ENCODE peak calls at places on chromosomes 3 and 15, in four cellular contexts. D is HepG2, T is K562, G is GM12878. M is an unnamed sample.

GRCh38 chr3:10404377-10404776 is 83.5 kb upstream of the SEC13 start:
- DNase-seq in D (no peak), T (no peak), G (no peak), M (no peak)

GRCh38 chr3:14263317-14264005 is 84.8 kb downstream of the LSM3 start:
- DNase-seq in D (no peak), T (no peak), G (no peak), M (no peak)

GRCh38 chr3:135447478-135447877 is 518.0 kb upstream of the PPP2R3A start:
- DNase-seq in D (no peak), T (no peak), G (no peak), M (no peak)

GRCh38 chr3:134242649-134243637 is 7.7 kb downstream of the RYK start:
- DNase-seq in D (peak; percentile 58), T (no peak), G (no peak), M (peak; percentile 52)

GRCh38 chr15:95872366-95872771 is 458.1 kb upstream of the NR2F2 start:
- DNase-seq in D (no peak), T (no peak), G (no peak), M (no peak)

GRCh38 chr3:159948423-159949140 is 40.1 kb upstream of the IL12A start:
- DNase-seq in D (no peak), T (no peak), G (no peak), M (no peak)

GRCh38 chr3:16203031-16203430 is 28.6 kb downstream of the GALNT15 start:
- DNase-seq in D (no peak), T (no peak), G (no peak), M (no peak)

GRCh38 chr3:113223831-113224240 is 12.5 kb downstream of the BOC start:
- DNase-seq in D (no peak), T (no peak), G (no peak), M (no peak)

GRCh38 chr15:52520421-52520820 is 8.3 kb downstream of the MYO5A start:
- DNase-seq in D (no peak), T (no peak), G (no peak), M (no peak)

GRCh38 chr3:148789156-148789555 is 38.5 kb upstream of the CPB1 start:
- DNase-seq in D (no peak), T (no peak), G (no peak), M (peak; percentile 48)

GRCh38 chr3:30835667-30836066 is 58.8 kb downstream of the GADL1 start:
- DNase-seq in D (no peak), T (no peak), G (no peak), M (no peak)

GRCh38 chr3:141797819-141798405 is 34.7 kb downstream of the GRK7 start:
- DNase-seq in D (no peak), T (no peak), G (no peak), M (no peak)
- TF ChIP-seq EZH2 in D (no peak), T (no peak), G (no peak), M (no peak)

GRCh38 chr3:118593277-118593670 is 441.4 kb downstream of the IGSF11 start:
- DNase-seq in D (no peak), T (no peak), G (no peak), M (no peak)
- TF ChIP-seq JUNB in D (no peak), T (no peak), G (no peak), M (no peak)

GRCh38 chr3:194138098-194138474 is 2.1 kb downstream of the HES1 start:
- DNase-seq in D (no peak), T (no peak), G (no peak), M (no peak)
- TF ChIP-seq EZH2 in D (no peak), T (no peak), G (no peak), M (no peak)

GRCh38 chr3:195815169-195815771 is 3.5 kb upstream of the MUC4 start:
- DNase-seq in D (peak; percentile 12), T (peak; percentile 73), G (no peak), M (no peak)
- TF ChIP-seq JUNB in D (no peak), T (no peak), G (no peak), M (no peak)

GRCh38 chr3:169658311-169658931 is 5.1 kb downstream of the MECOM start:
- DNase-seq in D (no peak), T (no peak), G (no peak), M (peak; percentile 57)
- TF ChIP-seq EZH2 in D (no peak), T (no peak), G (no peak), M (no peak)

GRCh38 chr15:38671675-38672141 is 107.1 kb upstream of the RASGRP1 start:
- DNase-seq in D (no peak), T (no peak), G (peak; percentile 91), M (no peak)

GRCh38 chr15:38669160-38669505 is 104.5 kb upstream of the RASGRP1 start:
- DNase-seq in D (no peak), T (no peak), G (no peak), M (no peak)

GRCh38 chr15:38668433-38669159 is 104.0 kb upstream of the RASGRP1 start:
- DNase-seq in D (no peak), T (no peak), G (no peak), M (no peak)

GRCh38 chr15:38671003-38671382 is 106.4 kb upstream of the RASGRP1 start:
- DNase-seq in D (no peak), T (no peak), G (no peak), M (no peak)

GRCh38 chr15:38670142-38671002 is 105.8 kb upstream of the RASGRP1 start:
- DNase-seq in D (no peak), T (no peak), G (no peak), M (no peak)
- TF ChIP-seq JUNB in D (no peak), T (no peak), G (peak; percentile 35), M (no peak)

DNA sequence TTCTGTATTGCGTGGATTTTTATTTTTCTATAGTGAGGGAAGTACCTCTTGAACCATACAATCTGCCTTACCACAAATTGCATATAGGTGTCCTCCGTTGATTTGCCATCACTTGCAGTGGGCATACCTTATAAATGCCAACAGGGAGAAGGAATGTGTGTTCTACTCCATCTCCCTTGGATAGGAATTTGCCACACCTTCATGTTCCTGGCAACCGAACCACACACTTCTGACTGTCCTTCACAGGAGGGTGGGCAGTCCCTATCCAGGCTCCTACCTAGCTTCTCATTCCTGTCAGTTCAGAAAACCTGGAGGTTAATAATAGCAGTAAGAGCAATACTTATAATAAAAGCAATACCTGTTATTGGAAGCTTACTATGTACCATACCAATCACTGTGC is 357.7 kb downstream of the EFHB start:
- DNase-seq in D (no peak), T (no peak), G (no peak), M (no peak)
- TF ChIP-seq EZH2 in D (no peak), T (no peak), G (no peak), M (no peak)

GRCh38 chr3:166844329-166844728 is 535.8 kb downstream of the ZBBX start:
- DNase-seq in D (no peak), T (no peak), G (no peak), M (no peak)
- TF ChIP-seq JUNB in D (no peak), T (no peak), G (no peak), M (no peak)

GRCh38 chr3:53846134-53846850 is at the start of the genes CHDH and IL17RB:
- DNase-seq in D (peak; percentile 77), T (peak; percentile 61), G (no peak), M (peak; percentile 78)

GRCh38 chr3:53846851-53847155 is 435 bp downstream of the IL17RB start:
- DNase-seq in D (no peak), T (no peak), G (no peak), M (no peak)

GRCh38 chr3:53844262-53845102 is 1.7 kb downstream of the CHDH start:
- DNase-seq in D (peak; percentile 85), T (no peak), G (no peak), M (no peak)

GRCh38 chr3:53845103-53845880 is 927 bp downstream of the CHDH start:
- DNase-seq in D (peak; percentile 47), T (peak; percentile 31), G (no peak), M (peak; percentile 92)

DNA sequence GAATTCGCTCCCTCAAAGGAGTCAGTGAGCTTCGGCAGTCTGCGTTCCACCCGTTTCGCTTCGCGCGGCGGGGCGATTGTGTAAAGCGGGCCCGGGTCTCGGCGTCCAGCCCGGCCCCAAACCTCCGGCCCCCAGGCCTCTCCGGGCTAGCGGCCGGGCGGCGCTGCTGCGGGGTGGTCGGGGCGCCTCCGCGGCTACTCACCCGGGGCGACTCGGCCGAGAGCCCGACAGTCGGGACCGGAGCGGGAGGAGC is 412 bp downstream of the CHDH start:
- DNase-seq in D (no peak), T (peak; percentile 10), G (no peak), M (no peak)
- TF ChIP-seq EZH2 in D (no peak), T (no peak), G (no peak), M (no peak)

GRCh38 chr3:80553211-80553610 is 785.4 kb upstream of the ROBO1 start:
- DNase-seq in D (no peak), T (no peak), G (no peak), M (no peak)

GRCh38 chr3:80554304-80554703 is 786.5 kb upstream of the ROBO1 start:
- DNase-seq in D (no peak), T (no peak), G (no peak), M (no peak)

GRCh38 chr3:80559701-80560100 is 791.9 kb upstream of the ROBO1 start:
- DNase-seq in D (peak; percentile 3), T (no peak), G (no peak), M (peak; percentile 9)

GRCh38 chr3:80556728-80557127 is 788.9 kb upstream of the ROBO1 start:
- DNase-seq in D (no peak), T (no peak), G (no peak), M (no peak)
- TF ChIP-seq JUNB in D (no peak), T (no peak), G (no peak), M (no peak)

M was measured in GM23338.